ENCODE peak calls at places on chromosome 12, in five cellular contexts. X is heart left ventricle, K is GM23248, R is foreskin fibroblast, B is A549. O is an unnamed sample.

GRCh38 chr12:4579305-4580097 is 17.5 kb downstream of the DYRK4 start:
- DNase-seq in R (peak), B (peak), X (no peak), K (peak), O (no peak)

GRCh38 chr12:51921017-51921725 is 13.9 kb downstream of the ACVRL1 start:
- DNase-seq in B (no peak), K (no peak), R (no peak), X (no peak), O (no peak)

GRCh38 chr12:128783129-128783574 is 40.6 kb downstream of the SLC15A4 start:
- DNase-seq in B (no peak), R (peak), K (peak), X (no peak), O (no peak)

GRCh38 chr12:108634225-108634795 is 616 bp upstream of the SELPLG start:
- DNase-seq in X (peak), R (no peak), K (no peak), B (no peak), O (no peak)

GRCh38 chr12:111775205-111776193 is 8.8 kb downstream of the ALDH2 start:
- DNase-seq in R (peak), K (no peak), X (peak), B (no peak), O (peak)

GRCh38 chr12:108854453-108855283 is 2.7 kb downstream of the SSH1 start:
- DNase-seq in B (peak), K (peak), R (peak), X (peak), O (no peak)

GRCh38 chr12:71602745-71603577 is 60.7 kb downstream of the ZFC3H1 start:
- DNase-seq in R (peak), B (no peak), K (no peak), X (no peak), O (no peak)

GRCh38 chr12:132603240-132604107 is 6.9 kb downstream of the LRCOL1 start:
- DNase-seq in B (no peak), R (no peak), X (no peak), K (no peak), O (no peak)

GRCh38 chr12:82608706-82609105 is 78.0 kb upstream of the TMTC2 start:
- DNase-seq in R (peak), K (peak), X (no peak), B (no peak), O (no peak)

GRCh38 chr12:22893878-22894277 is 268.9 kb downstream of the ETNK1 start:
- DNase-seq in R (no peak), B (no peak), X (no peak), K (no peak), O (no peak)

GRCh38 chr12:84136862-84137367 is 775.7 kb downstream of the SLC6A15 start:
- DNase-seq in K (peak), R (peak), B (peak), X (no peak), O (no peak)

GRCh38 chr12:7130791-7131501 is 775 bp downstream of the CLSTN3 start:
- DNase-seq in B (no peak), X (peak), R (peak), K (peak), O (no peak)

GRCh38 chr12:2963154-2963759 is 4.1 kb downstream of the TEAD4 start:
- DNase-seq in R (no peak), X (peak), K (no peak), B (no peak), O (no peak)

GRCh38 chr12:2683283-2684025 is 111.3 kb upstream of the FKBP4 start:
- DNase-seq in R (peak), K (peak), B (no peak), X (no peak), O (no peak)

GRCh38 chr12:108425238-108425795 is 86.2 kb upstream of the CMKLR1 start:
- DNase-seq in B (no peak), X (no peak), R (no peak), K (peak), O (no peak)

GRCh38 chr12:108441549-108441948 is 73.5 kb upstream of the FICD start:
- DNase-seq in R (no peak), B (no peak), K (no peak), X (no peak), O (no peak)

GRCh38 chr12:62435337-62436163 is 31.1 kb upstream of the MON2 start:
- DNase-seq in B (peak), X (peak), R (peak), K (peak), O (no peak)

GRCh38 chr12:25264015-25264582 is 13.4 kb upstream of the KRAS start:
- DNase-seq in K (no peak), B (no peak), X (no peak), R (no peak), O (no peak)

GRCh38 chr12:113835433-113835832 is 130.7 kb downstream of the RBM19 start:
- DNase-seq in K (no peak), B (no peak), R (no peak), X (no peak), O (no peak)

GRCh38 chr12:109612975-109613502 is 39.4 kb downstream of the MVK start:
- DNase-seq in R (peak), K (peak), X (no peak), B (peak), O (no peak)

GRCh38 chr12:49021292-49021915 is 2.8 kb upstream of the PRKAG1 start:
- DNase-seq in X (no peak), B (no peak), K (no peak), R (no peak), O (no peak)

GRCh38 chr12:104521731-104522130 is 65.0 kb downstream of the CHST11 start:
- DNase-seq in R (peak), K (peak), X (no peak), B (no peak), O (no peak)

GRCh38 chr12:12182926-12183325 is 83.9 kb downstream of the LRP6 start:
- DNase-seq in K (peak), X (no peak), B (no peak), R (peak), O (no peak)

DNA sequence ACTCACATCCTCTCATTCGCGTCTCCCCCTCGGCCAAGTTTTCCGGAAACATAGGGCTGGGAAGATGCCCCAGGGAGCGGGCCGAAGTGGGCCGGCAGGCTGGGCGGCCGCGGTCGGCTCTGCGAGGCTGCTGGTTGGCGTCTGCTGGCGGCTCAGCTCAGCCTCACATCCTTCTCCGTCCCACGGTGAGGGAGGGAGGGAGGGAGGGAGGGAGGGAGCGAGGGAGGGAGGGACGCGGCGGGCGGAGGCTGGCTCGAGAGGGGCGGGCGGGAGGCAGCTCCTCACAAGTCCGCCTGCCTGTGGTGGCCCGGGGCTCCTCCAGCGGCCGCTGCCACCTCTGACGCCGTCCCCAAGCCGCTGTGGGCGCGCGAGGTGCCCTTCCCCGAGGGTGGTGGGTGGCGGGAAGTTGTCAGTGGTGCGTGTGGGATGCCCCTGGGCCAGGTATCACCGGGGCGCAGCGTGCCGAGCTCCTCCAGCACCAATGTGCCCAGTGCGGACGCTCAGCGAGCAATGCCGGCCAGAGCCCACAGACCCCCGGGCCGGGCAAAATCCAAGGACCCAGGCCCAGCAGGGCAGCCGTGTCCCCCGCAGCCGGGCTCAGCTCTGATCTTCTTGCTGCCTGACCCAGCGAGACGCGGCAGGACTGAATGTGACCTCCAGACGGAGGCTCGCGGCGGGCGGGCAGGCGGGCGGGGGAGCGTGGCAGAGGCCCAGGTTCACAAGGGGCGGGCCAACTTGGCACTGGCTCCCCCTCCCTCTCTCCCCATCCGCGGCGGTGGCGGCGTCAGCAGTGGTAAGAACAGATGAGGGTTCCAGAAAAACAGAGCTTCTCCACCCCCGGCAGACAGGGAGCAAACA is 94.0 kb downstream of the RFLNA start:
- DNase-seq in K (peak), R (peak), B (peak), X (peak), O (no peak)
- H3K4me3 ChIP-seq in K (peak), R (peak), B (peak), X (peak), O (no peak)

DNA sequence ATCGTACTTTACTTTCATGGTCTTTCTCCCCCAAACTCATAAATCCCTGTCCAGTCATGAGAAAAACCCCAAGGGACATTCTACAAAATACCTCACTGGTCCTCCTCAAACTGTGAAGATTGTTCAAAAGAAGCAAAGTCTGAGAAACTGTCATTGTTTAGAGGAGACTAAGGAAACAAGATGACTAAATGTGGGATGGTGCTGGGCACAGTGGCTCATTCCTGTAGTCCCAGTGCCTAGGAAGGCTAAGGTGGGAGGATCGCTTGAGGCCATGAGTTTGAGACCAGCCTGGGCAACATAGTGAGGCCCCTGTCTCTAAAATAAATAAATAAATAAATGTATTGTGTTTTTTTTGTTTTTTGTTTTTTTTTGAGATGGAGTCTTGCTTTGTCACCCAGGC is 74.2 kb upstream of the SCAF11 start:
- DNase-seq in B (no peak), R (no peak), K (no peak), X (no peak), O (no peak)
- H3K4me3 ChIP-seq in B (no peak), R (no peak), K (no peak), X (no peak), O (no peak)

GRCh38 chr12:57898308-57898970 is 42.9 kb upstream of the ATP23 start:
- DNase-seq in K (peak), X (no peak), R (peak), B (no peak), O (peak)

GRCh38 chr12:57896139-57896436 is 45.3 kb upstream of the ATP23 start:
- DNase-seq in B (no peak), K (peak), X (no peak), R (peak), O (no peak)

GRCh38 chr12:57897296-57897974 is 43.9 kb upstream of the ATP23 start:
- DNase-seq in R (no peak), K (no peak), B (no peak), X (no peak), O (no peak)

GRCh38 chr12:57895337-57896138 is 45.8 kb upstream of the ATP23 start:
- DNase-seq in K (peak), R (peak), X (no peak), B (no peak), O (no peak)

GRCh38 chr12:57896437-57897201 is 44.7 kb upstream of the ATP23 start:
- DNase-seq in R (peak), X (peak), B (peak), K (peak), O (no peak)
- H3K4me3 ChIP-seq in R (peak), X (peak), B (peak), K (peak), O (peak)

GRCh38 chr12:64457923-64458322 is 6.0 kb downstream of the TBK1 start:
- DNase-seq in K (no peak), R (no peak), B (no peak), X (no peak), O (no peak)

GRCh38 chr12:64461634-64462414 is 9.9 kb downstream of the TBK1 start:
- DNase-seq in X (no peak), R (peak), K (peak), B (no peak), O (no peak)

GRCh38 chr12:64457036-64457435 is 5.1 kb downstream of the TBK1 start:
- DNase-seq in K (peak), B (no peak), R (no peak), X (no peak), O (no peak)

GRCh38 chr12:64457466-64457865 is 5.5 kb downstream of the TBK1 start:
- DNase-seq in R (no peak), B (no peak), X (no peak), K (no peak), O (no peak)

DNA sequence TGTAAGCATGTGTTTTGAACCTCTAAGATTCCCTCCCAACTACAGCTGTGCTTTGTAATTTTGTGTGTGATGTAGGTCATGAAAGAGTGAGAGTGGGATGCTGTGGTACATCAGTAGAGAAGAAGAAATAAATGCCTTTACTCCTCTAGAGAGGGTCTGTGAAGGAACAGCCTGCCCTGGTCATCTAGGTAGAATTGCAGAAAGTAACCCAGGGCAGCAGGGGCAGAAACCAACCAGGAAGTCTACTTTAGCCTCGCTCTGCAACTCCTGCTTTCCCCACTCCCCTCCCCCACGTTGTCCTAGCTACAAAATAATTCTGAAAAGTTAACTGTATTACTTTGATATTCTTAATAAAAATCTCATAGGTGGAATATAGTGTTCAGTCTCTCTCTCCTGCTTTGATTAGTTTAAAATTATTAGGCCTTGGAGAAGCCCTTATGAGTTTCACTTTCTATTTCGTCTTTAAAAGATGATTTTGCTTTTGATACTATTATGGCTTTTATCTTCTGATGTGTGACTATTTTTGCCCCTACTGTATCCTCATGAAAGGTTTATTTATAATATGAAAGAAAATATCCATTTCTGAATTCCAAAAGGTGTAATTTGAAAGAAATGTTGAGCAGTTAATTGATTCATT is 7.6 kb downstream of the TBK1 start:
- DNase-seq in R (no peak), X (no peak), K (peak), B (no peak), O (no peak)
- H3K4me3 ChIP-seq in R (peak), X (no peak), K (peak), B (peak), O (peak)